ENCODE peak calls at places on chromosomes 1 and 21, in nine cellular contexts. X, D, V, N, R, W, T, L and K are unnamed samples.

GRCh38 chr21:44729336-44730027 is 18.1 kb upstream of the TSPEAR start:
- DNase-seq in X (no peak), D (no peak), V (no peak), N (no peak), R (no peak), W (no peak), T (no peak), L (no peak), K (no peak)

GRCh38 chr21:28899744-28900143 is 92.9 kb downstream of the LTN1 start:
- DNase-seq in X (peak), D (no peak), V (no peak), N (no peak), R (no peak), W (no peak), T (no peak), L (no peak), K (no peak)

GRCh38 chr1:20358761-20359263 is 68.1 kb downstream of the VWA5B1 start:
- DNase-seq in X (peak), D (no peak), V (no peak), N (no peak), R (no peak), W (peak), T (no peak), L (no peak), K (peak)

GRCh38 chr1:151993734-151994496 is at the start of gene S100A10:
- DNase-seq in X (peak), D (no peak), V (no peak), N (peak), R (peak), W (peak), T (peak), L (peak), K (no peak)

GRCh38 chr1:180262628-180263488 is 32.8 kb downstream of the LHX4 start:
- DNase-seq in X (peak), D (no peak), V (no peak), N (no peak), R (no peak), W (peak), T (no peak), L (no peak), K (no peak)

GRCh38 chr21:27954806-27955205 is 987.9 kb upstream of the ADAMTS5 start:
- DNase-seq in X (peak), D (no peak), V (peak), N (no peak), R (no peak), W (no peak), T (no peak), L (no peak), K (no peak)

GRCh38 chr1:157773723-157774350 is 3.1 kb downstream of the FCRL2 start:
- DNase-seq in X (no peak), D (no peak), V (no peak), N (no peak), R (no peak), W (no peak), T (no peak), L (no peak), K (no peak)

GRCh38 chr1:234222561-234223280 is 150.5 kb upstream of the COA6 start:
- DNase-seq in X (no peak), D (no peak), V (no peak), N (no peak), R (no peak), W (no peak), T (no peak), L (no peak), K (no peak)

GRCh38 chr1:7290971-7291970 is 479.8 kb upstream of the VAMP3 start:
- DNase-seq in X (peak), D (no peak), V (peak), N (no peak), R (no peak), W (no peak), T (no peak), L (no peak), K (no peak)

GRCh38 chr1:201633811-201634210 is 94.9 kb downstream of the NAV1 start:
- DNase-seq in X (peak), D (no peak), V (no peak), N (no peak), R (no peak), W (no peak), T (no peak), L (no peak), K (peak)